ENCODE peak calls at places on chromosomes 6 and 20, in five cellular contexts. T is KG1; P is stimulated activated CD4-positive, alpha-beta T cell treated with anti-CD3 and anti-CD28 coated beads, TNF-alpha, amount 100 ng/mL, for 1 hour; O is epithelial cell of esophagus; G is non-pigmented ciliary epithelial cell. S is an unnamed sample.

GRCh38 chr20:8385247-8385646 is 253.2 kb downstream of the PLCB1 start:
- DNase-seq in P (no peak), O (no peak), T (no peak), G (no peak), S (no peak)

GRCh38 chr20:37243076-37243936 is 18.3 kb downstream of the GHRH start:
- DNase-seq in G (no peak), O (peak), P (no peak), T (no peak), S (no peak)

GRCh38 chr20:57470666-57471495 is 54.1 kb downstream of the CTCFL start:
- DNase-seq in P (no peak), T (no peak), G (no peak), O (no peak), S (no peak)

GRCh38 chr20:3654326-3655031 is 8.7 kb downstream of the GFRA4 start:
- DNase-seq in T (no peak), G (no peak), P (no peak), O (no peak), S (no peak)

GRCh38 chr20:47857994-47858557 is 72.8 kb upstream of the SULF2 start:
- DNase-seq in O (peak), G (no peak), P (no peak), T (no peak), S (no peak)

GRCh38 chr20:20233041-20233514 is 134.8 kb upstream of the INSM1 start:
- DNase-seq in T (peak), O (no peak), P (no peak), G (no peak), S (no peak)

GRCh38 chr6:62039602-62040001 is 246.4 kb downstream of the KHDRBS2 start:
- DNase-seq in T (no peak), P (no peak), O (no peak), G (no peak), S (no peak)

GRCh38 chr6:139355172-139355571 is 19.3 kb downstream of the CITED2 start:
- DNase-seq in G (no peak), P (no peak), T (no peak), O (no peak), S (no peak)

GRCh38 chr20:22775671-22776139 is 191.3 kb upstream of the FOXA2 start:
- DNase-seq in O (peak), G (peak), P (no peak), T (no peak), S (peak)

GRCh38 chr6:148416309-148416965 is 73.8 kb downstream of the SASH1 start:
- DNase-seq in P (no peak), O (no peak), T (no peak), G (no peak), S (no peak)

GRCh38 chr6:125611573-125612399 is 137.6 kb upstream of the HEY2 start:
- DNase-seq in O (no peak), G (no peak), P (no peak), T (no peak), S (no peak)

GRCh38 chr20:5369622-5370021 is 52.9 kb upstream of the PROKR2 start:
- DNase-seq in P (no peak), T (no peak), O (no peak), G (no peak), S (no peak)

GRCh38 chr20:64188682-64189529 is 24.7 kb downstream of the MYT1 start:
- DNase-seq in G (no peak), O (peak), P (no peak), T (no peak), S (peak)

GRCh38 chr6:89069536-89070163 is 10.9 kb upstream of the PNRC1 start:
- DNase-seq in G (no peak), P (no peak), T (no peak), O (no peak), S (no peak)

GRCh38 chr6:71349395-71349794 is 60.8 kb downstream of the OGFRL1 start:
- DNase-seq in P (no peak), O (peak), G (no peak), T (peak), S (no peak)

GRCh38 chr20:10449270-10449669 is 14.2 kb downstream of the SLX4IP start:
- DNase-seq in T (no peak), G (no peak), O (peak), P (no peak), S (no peak)

GRCh38 chr20:54431545-54431944 is 43.8 kb upstream of the DOK5 start:
- DNase-seq in G (no peak), P (no peak), O (peak), T (no peak), S (no peak)

GRCh38 chr20:25032065-25032477 is 25.9 kb downstream of the ACSS1 start:
- DNase-seq in T (no peak), P (no peak), O (no peak), G (no peak), S (no peak)

GRCh38 chr6:153231048-153231635 is 100.1 kb upstream of the RGS17 start:
- DNase-seq in O (peak), P (peak), T (peak), G (no peak), S (peak)

GRCh38 chr20:18727032-18727508 is 86.5 kb upstream of the SCP2D1 start:
- DNase-seq in G (no peak), P (no peak), O (peak), T (no peak), S (no peak)

GRCh38 chr6:160162167-160162566 is 40.6 kb downstream of the SLC22A1 start:
- DNase-seq in G (no peak), O (peak), T (no peak), P (no peak), S (no peak)

GRCh38 chr6:53130891-53131290 is 17.8 kb downstream of the GCM1 start:
- DNase-seq in P (no peak), G (no peak), O (peak), T (no peak), S (no peak)

GRCh38 chr20:62920039-62920645 is 6.2 kb downstream of the DIDO1 start:
- DNase-seq in G (no peak), O (no peak), P (no peak), T (no peak), S (no peak)

GRCh38 chr6:161418458-161418945 is 144.6 kb upstream of the AGPAT4 start:
- DNase-seq in P (no peak), T (no peak), G (peak), O (peak), S (no peak)

GRCh38 chr20:56974499-56975250 is 291.8 kb downstream of the BMP7 start:
- DNase-seq in P (no peak), T (no peak), G (peak), O (peak), S (no peak)

GRCh38 chr6:35213824-35214756 is at the start of gene SCUBE3:
- DNase-seq in P (no peak), O (peak), G (no peak), T (no peak), S (no peak)

GRCh38 chr6:47977314-47977713 is 133.7 kb downstream of the PTCHD4 start:
- DNase-seq in P (no peak), O (no peak), G (no peak), T (no peak), S (no peak)

GRCh38 chr6:73798592-73798991 is 102.6 kb downstream of the CD109 start:
- DNase-seq in T (no peak), O (peak), P (no peak), G (peak), S (peak)

GRCh38 chr6:41964201-41964887 is 22.7 kb upstream of the CCND3 start:
- DNase-seq in P (no peak), T (no peak), O (no peak), G (no peak), S (no peak)

GRCh38 chr6:162442675-162443074 is 284.9 kb downstream of the PRKN start:
- DNase-seq in T (no peak), O (no peak), P (no peak), G (no peak), S (no peak)

GRCh38 chr20:63625771-63626423 is 1.0 kb downstream of the GMEB2 start:
- DNase-seq in O (peak), P (no peak), T (no peak), G (no peak), S (no peak)

GRCh38 chr20:62902926-62903615 is 23.2 kb downstream of the DIDO1 start:
- DNase-seq in P (no peak), O (peak), G (peak), T (no peak), S (no peak)

GRCh38 chr6:36914227-36914794 is 28.6 kb downstream of the C6orf89 start:
- DNase-seq in O (peak), G (no peak), T (no peak), P (no peak), S (peak)

GRCh38 chr20:63642518-63643247 is 10.5 kb downstream of the STMN3 start:
- DNase-seq in G (no peak), O (peak), T (no peak), P (no peak), S (no peak)

GRCh38 chr6:107894821-107895396 is 63.1 kb downstream of the SEC63 start:
- DNase-seq in G (no peak), T (no peak), P (no peak), O (peak), S (peak)

GRCh38 chr6:3208096-3208774 is 19.2 kb downstream of the TUBB2B start:
- DNase-seq in P (no peak), T (no peak), G (peak), O (peak), S (peak)

GRCh38 chr20:13736792-13737191 is 47.9 kb downstream of the ESF1 start:
- DNase-seq in T (no peak), O (no peak), G (peak), P (no peak), S (no peak)

GRCh38 chr6:96075826-96076225 is 60.1 kb downstream of the FUT9 start:
- DNase-seq in O (no peak), P (no peak), T (no peak), G (peak), S (no peak)

S was measured in epithelial cell of prostate.